ENCODE peak calls at places on chromosomes 16 and 17, in four cellular contexts. G, T, P and F are unnamed samples.

GRCh38 chr17:19014628-19015215 is 10.2 kb upstream of the FAM83G start:
- DNase-seq in G (no peak), T (no peak), P (no peak), F (no peak)

GRCh38 chr17:80621335-80622169 is 76.9 kb downstream of the RPTOR start:
- DNase-seq in P (no peak), T (no peak), G (no peak), F (no peak)

GRCh38 chr16:11675561-11676511 is 7.6 kb downstream of the SNN start:
- DNase-seq in P (no peak), G (peak; percentile 40), T (no peak), F (peak; percentile 40)

GRCh38 chr16:21656795-21657768 is 4.7 kb upstream of the IGSF6 start:
- DNase-seq in P (peak; percentile 69), G (peak; percentile 42), T (peak; percentile 55), F (peak; percentile 81)

GRCh38 chr17:72416054-72416691 is 295.4 kb downstream of the SOX9 start:
- DNase-seq in P (no peak), G (peak; percentile 63), T (no peak), F (peak; percentile 17)

GRCh38 chr16:27239026-27239425 is 29.5 kb downstream of the NSMCE1 start:
- DNase-seq in T (no peak), G (no peak), P (no peak), F (no peak)

GRCh38 chr16:77062878-77063566 is 128.0 kb upstream of the MON1B start:
- DNase-seq in P (peak; percentile 43), G (no peak), T (no peak), F (peak; percentile 14)

GRCh38 chr16:29852654-29853053 is 10.4 kb downstream of the CDIPT start:
- DNase-seq in G (peak; percentile 31), T (no peak), P (peak; percentile 87), F (no peak)

GRCh38 chr16:84791088-84791487 is 28.7 kb upstream of the CRISPLD2 start:
- DNase-seq in G (peak; percentile 40), T (no peak), P (peak; percentile 36), F (no peak)

GRCh38 chr16:53743149-53743566 is 39.2 kb downstream of the FTO start:
- DNase-seq in T (no peak), G (no peak), P (peak; percentile 30), F (peak; percentile 73)

GRCh38 chr17:8072339-8072726 is 15.2 kb downstream of the ALOX12B start:
- DNase-seq in P (no peak), G (no peak), T (no peak), F (peak; percentile 62)

GRCh38 chr16:89431158-89431584 is 59.2 kb downstream of the ANKRD11 start:
- DNase-seq in G (peak; percentile 80), P (peak; percentile 99), T (no peak), F (no peak)

GRCh38 chr17:35890774-35891155 is 10.6 kb upstream of the CCL5 start:
- DNase-seq in P (no peak), T (no peak), G (no peak), F (peak; percentile 24)

GRCh38 chr17:75492555-75493168 is 22.7 kb downstream of the CASKIN2 start:
- DNase-seq in G (no peak), T (no peak), P (no peak), F (no peak)
- H3K4me2 ChIP-seq in G (no peak overlapping the region), T (no peak overlapping the region), P (no peak overlapping the region), F (no peak overlapping the region)

GRCh38 chr17:50348522-50349240 is 2.8 kb downstream of the XYLT2 start:
- DNase-seq in P (peak; percentile 35), T (no peak), G (peak; percentile 56), F (no peak)

GRCh38 chr17:50346313-50347086 is 574 bp downstream of the XYLT2 start:
- DNase-seq in P (peak; percentile 42), G (no peak), T (no peak), F (peak; percentile 75)

GRCh38 chr17:50347894-50348291 is 2.0 kb downstream of the XYLT2 start:
- DNase-seq in T (no peak), P (no peak), G (no peak), F (no peak)

GRCh38 chr17:50345443-50346312 is at the start of gene XYLT2:
- DNase-seq in T (peak; percentile 89), P (peak; percentile 83), G (peak; percentile 91), F (peak; percentile 91)

GRCh38 chr17:50347087-50347893 is 1.4 kb downstream of the XYLT2 start:
- DNase-seq in P (no peak), T (no peak), G (no peak), F (peak; percentile 75)
- H2AFZ ChIP-seq in P (no peak overlapping the region), T (peak overlapping the region; percentile 99), G (peak overlapping the region; percentile 49), F (no peak overlapping the region)

GRCh38 chr16:23128056-23128455 is 21.2 kb downstream of the USP31 start:
- DNase-seq in T (no peak), G (no peak), P (no peak), F (no peak)

GRCh38 chr16:23122107-23122506 is 27.1 kb downstream of the USP31 start:
- DNase-seq in T (no peak), G (no peak), P (no peak), F (no peak)

GRCh38 chr16:23125277-23125676 is 24.0 kb downstream of the USP31 start:
- DNase-seq in T (no peak), G (no peak), P (no peak), F (no peak)

GRCh38 chr16:23121024-23121423 is 28.2 kb downstream of the USP31 start:
- DNase-seq in G (no peak), T (no peak), P (no peak), F (no peak)

DNA sequence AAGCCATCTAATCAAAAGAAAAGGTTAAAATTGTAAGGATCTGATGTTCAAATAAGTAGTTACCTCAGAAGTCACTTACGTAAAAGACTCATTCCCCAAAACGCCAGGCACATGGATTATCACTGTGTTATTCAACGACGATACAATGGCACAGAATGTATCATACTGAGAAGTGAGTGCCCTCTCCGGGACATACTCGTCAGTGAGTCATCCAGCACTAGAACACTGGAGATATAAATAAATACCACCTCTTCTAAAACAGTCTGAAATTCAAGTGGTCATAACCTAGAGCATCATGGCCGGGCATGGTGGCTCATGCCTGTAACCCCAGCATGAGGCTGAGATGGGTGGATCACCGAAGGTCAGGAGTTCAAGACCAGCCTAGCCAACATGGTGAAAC is 24.9 kb downstream of the USP31 start:
- DNase-seq in T (no peak), P (peak; percentile 78), G (peak; percentile 85), F (no peak)
- H3K4me2 ChIP-seq in T (no peak overlapping the region), P (no peak overlapping the region), G (no peak overlapping the region), F (no peak overlapping the region)

DNA sequence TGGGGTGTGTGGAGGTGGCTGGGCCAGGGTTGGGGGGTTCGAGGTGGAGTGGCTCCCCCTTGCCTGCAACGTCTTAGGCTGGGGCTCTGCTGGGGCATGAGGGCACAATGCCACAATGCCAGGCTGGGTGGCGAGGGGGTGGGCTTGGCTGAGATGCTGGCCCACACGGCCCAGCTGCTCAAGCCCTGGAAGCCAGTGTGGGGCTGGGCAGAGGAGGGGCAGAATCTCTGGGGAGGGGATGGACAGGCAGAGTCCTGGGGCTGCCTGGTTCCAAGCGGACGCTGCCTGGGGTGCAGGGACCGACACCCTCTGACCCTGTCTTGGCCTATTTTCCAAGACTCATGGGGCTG is 37.5 kb upstream of the SSTR5 start:
- DNase-seq in G (no peak), T (no peak), P (no peak), F (no peak)
- H2AFZ ChIP-seq in G (no peak overlapping the region), T (no peak overlapping the region), P (no peak overlapping the region), F (no peak overlapping the region)

DNA sequence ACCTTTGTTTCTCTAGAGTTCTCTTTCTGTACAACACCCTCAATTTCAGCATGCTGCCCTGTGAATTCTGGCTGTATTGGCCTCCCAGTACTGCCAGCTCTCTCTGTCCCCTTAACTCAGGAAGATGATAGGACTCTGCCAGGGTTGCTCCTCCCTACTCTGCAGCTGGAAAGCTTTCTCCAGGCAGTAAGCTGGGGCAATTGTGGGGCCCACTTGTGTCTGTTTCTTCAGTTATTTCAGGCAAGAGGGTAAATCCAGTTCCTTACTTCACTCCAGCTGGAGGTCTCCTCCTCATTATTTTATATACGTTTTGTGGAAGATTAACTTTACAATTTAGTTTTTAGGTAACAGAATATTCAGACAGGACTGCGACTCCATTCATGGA is 9.9 kb downstream of the C17orf100 start:
- DNase-seq in T (no peak), P (no peak), G (no peak), F (no peak)
- H3K4me2 ChIP-seq in T (no peak overlapping the region), P (no peak overlapping the region), G (no peak overlapping the region), F (no peak overlapping the region)

GRCh38 chr16:67679935-67680897 is 13.6 kb downstream of the C16orf86 start:
- DNase-seq in P (no peak), T (no peak), G (no peak), F (no peak)

GRCh38 chr16:67683767-67684166 is 17.2 kb downstream of the C16orf86 start:
- DNase-seq in G (no peak), P (no peak), T (no peak), F (no peak)

DNA sequence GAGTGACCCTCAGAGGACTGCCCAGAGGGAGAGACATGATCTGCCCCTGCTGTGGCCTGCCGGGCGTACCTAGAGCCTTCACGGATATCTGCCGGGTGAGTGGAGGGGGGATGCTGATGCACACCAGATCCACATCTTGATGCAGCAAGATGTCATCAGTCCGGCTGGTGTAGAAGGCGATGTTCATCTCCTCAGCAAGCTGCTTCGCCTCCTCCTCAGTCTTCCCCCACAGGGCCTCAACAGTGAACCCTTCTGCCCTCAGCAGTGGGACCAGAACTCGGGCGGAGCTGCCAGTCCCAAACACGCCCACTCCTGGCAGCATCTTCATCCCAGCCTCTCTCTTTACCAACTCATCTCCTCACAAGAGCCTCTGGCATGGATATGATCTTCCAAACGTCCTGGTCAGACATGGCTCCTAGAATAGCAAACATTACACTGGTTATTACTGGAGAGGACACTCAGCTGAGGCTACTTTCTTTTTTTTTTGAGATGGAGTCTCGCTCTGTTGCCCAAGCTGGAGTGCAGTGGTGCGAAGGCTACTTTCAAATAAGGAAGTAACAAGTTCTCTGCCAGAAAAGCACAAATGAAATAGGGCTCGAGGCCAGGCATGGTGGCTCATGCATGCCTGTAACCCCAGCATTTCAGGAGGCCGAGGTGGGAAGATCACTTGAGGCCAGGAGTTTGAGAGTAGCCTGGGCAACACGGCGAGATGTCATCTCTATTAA is 18.9 kb downstream of the C16orf86 start:
- DNase-seq in P (no peak), T (no peak), G (no peak), F (no peak)
- H2AFZ ChIP-seq in P (no peak overlapping the region), T (no peak overlapping the region), G (no peak overlapping the region), F (no peak overlapping the region)

GRCh38 chr17:64573214-64573613 is 66.4 kb downstream of the CEP95 start:
- DNase-seq in G (no peak), P (no peak), T (no peak), F (no peak)
- H3K4me2 ChIP-seq in G (no peak overlapping the region), P (no peak overlapping the region), T (no peak overlapping the region), F (no peak overlapping the region)

DNA sequence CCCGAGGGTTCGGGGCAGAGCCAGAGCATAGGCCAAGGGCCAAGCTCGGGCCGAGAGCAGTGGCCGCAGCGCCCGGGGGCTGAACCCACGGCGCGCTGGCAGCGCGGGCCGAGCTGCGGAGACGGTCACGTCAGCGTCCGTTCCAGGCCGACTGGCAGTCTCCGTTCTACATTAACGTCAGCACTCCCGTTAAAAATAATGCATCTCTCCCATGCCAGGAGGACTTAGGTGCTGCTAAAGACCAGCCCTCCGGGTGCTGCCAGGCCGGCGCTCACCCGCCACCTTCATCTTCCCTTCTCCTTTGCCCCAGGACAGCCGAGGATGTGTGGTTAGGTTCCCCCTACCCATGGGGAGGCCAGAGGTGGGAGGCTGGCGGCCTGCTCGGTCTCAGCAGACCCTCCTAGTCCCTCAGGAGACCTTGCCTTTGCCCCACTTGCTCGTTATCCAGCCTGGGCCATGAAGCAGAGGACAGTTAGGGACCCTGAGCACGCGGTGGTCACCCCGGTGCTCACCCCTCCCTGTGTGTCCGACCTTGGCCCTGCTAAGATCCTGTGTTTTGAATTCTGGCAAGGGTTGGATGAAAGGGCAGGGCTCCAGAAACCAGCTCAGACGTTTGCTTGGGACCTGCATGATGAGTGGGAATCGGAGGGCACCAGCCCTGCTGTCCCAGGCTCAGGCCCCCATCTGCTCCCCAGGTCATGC is 570 bp downstream of the MPG start:
- DNase-seq in T (no peak), P (peak; percentile 66), G (peak; percentile 58), F (no peak)
- H2AFZ ChIP-seq in T (peak overlapping the region; percentile 95), P (no peak overlapping the region), G (no peak overlapping the region), F (no peak overlapping the region)